ENCODE peak calls at places on chromosomes 13 and 19, in eight cellular contexts. Y is mesothelial cell of epicardium, E is AG04450, H is thoracic aorta, G is dorsolateral prefrontal cortex, K is activated B cell treated with CpG ODN at 0.5 μM for 24 hours, A is colonic mucosa, W is heart left ventricle. U is an unnamed sample.

GRCh38 chr19:13463296-13463695 is 43.0 kb downstream of the CACNA1A start:
- DNase-seq in Y (no peak), E (no peak), H (no peak), G (no peak), K (no peak), A (no peak), W (no peak), U (peak)

GRCh38 chr13:79659161-79659560 is 178.2 kb downstream of the NDFIP2 start:
- DNase-seq in Y (no peak), E (no peak), H (no peak), G (no peak), K (no peak), A (no peak), W (peak), U (no peak)

GRCh38 chr13:48000559-48001126 is 430 bp downstream of the SUCLA2 start:
- DNase-seq in Y (no peak), E (no peak), H (no peak), G (no peak), K (no peak), A (peak), W (peak), U (no peak)

GRCh38 chr19:11552666-11553372 is 6.2 kb downstream of the ELOF1 start:
- DNase-seq in Y (no peak), E (no peak), H (no peak), G (no peak), K (no peak), A (no peak), W (no peak), U (no peak)

GRCh38 chr19:7421941-7422744 is 66.7 kb downstream of the PEX11G start:
- DNase-seq in Y (no peak), E (no peak), H (no peak), G (no peak), K (no peak), A (no peak), W (no peak), U (no peak)

GRCh38 chr19:47618771-47619170 is 9.8 kb downstream of the BICRA start:
- DNase-seq in Y (no peak), E (no peak), H (no peak), G (no peak), K (no peak), A (no peak), W (peak), U (no peak)

GRCh38 chr13:89468081-89468480 is 1796.9 kb downstream of the SLITRK5 start:
- DNase-seq in Y (no peak), E (no peak), H (no peak), G (no peak), K (no peak), A (no peak), W (no peak), U (no peak)

GRCh38 chr19:47102561-47103135 is 10.9 kb downstream of the ZC3H4 start:
- DNase-seq in Y (no peak), E (no peak), H (no peak), G (no peak), K (no peak), A (no peak), W (no peak), U (no peak)

GRCh38 chr19:3135961-3136683 is at the start of gene GNA15:
- DNase-seq in Y (no peak), E (no peak), H (no peak), G (no peak), K (no peak), A (peak), W (no peak), U (no peak)

GRCh38 chr13:74040200-74040599 is 94.0 kb downstream of the KLF12 start:
- DNase-seq in Y (peak), E (no peak), H (no peak), G (no peak), K (no peak), A (peak), W (peak), U (peak)

GRCh38 chr19:35932291-35932936 is 3.8 kb upstream of the LRFN3 start:
- DNase-seq in Y (no peak), E (no peak), H (no peak), G (no peak), K (no peak), A (no peak), W (no peak), U (no peak)

GRCh38 chr13:94535231-94535630 is 55.7 kb upstream of the DCT start:
- DNase-seq in Y (no peak), E (no peak), H (no peak), G (no peak), K (no peak), A (no peak), W (no peak), U (no peak)

GRCh38 chr13:51999525-51999924 is 11.7 kb downstream of the ATP7B start:
- DNase-seq in Y (no peak), E (no peak), H (no peak), G (peak), K (no peak), A (no peak), W (peak), U (no peak)

GRCh38 chr13:30577381-30577780 is 40.3 kb upstream of the USPL1 start:
- DNase-seq in Y (no peak), E (peak), H (no peak), G (no peak), K (no peak), A (no peak), W (no peak), U (no peak)

GRCh38 chr13:40987606-40988280 is 31.4 kb downstream of the ELF1 start:
- DNase-seq in Y (no peak), E (no peak), H (no peak), G (no peak), K (no peak), A (no peak), W (no peak), U (no peak)

GRCh38 chr19:46697142-46697960 is 19.6 kb downstream of the PRKD2 start:
- DNase-seq in Y (peak), E (no peak), H (peak), G (peak), K (no peak), A (peak), W (peak), U (peak)

GRCh38 chr13:101915755-101916107 is 463.3 kb downstream of the ITGBL1 start:
- DNase-seq in Y (no peak), E (no peak), H (no peak), G (no peak), K (no peak), A (no peak), W (no peak), U (no peak)

GRCh38 chr19:47498561-47498960 is 14.5 kb upstream of the KPTN start:
- DNase-seq in Y (no peak), E (no peak), H (no peak), G (no peak), K (no peak), A (no peak), W (no peak), U (no peak)

GRCh38 chr13:19862511-19863313 is 737 bp downstream of the ZMYM5 start:
- DNase-seq in Y (peak), E (no peak), H (no peak), G (peak), K (peak), A (peak), W (peak), U (no peak)

GRCh38 chr19:45402469-45403070 is 2.3 kb downstream of the PPP1R13L start:
- DNase-seq in Y (no peak), E (no peak), H (no peak), G (no peak), K (peak), A (peak), W (peak), U (peak)

GRCh38 chr19:4971424-4971793 is 2.5 kb downstream of the KDM4B start:
- DNase-seq in Y (no peak), E (no peak), H (no peak), G (no peak), K (no peak), A (peak), W (no peak), U (no peak)

GRCh38 chr19:28966737-28967401 is 246.1 kb downstream of the UQCRFS1 start:
- DNase-seq in Y (no peak), E (no peak), H (no peak), G (no peak), K (no peak), A (no peak), W (no peak), U (no peak)

GRCh38 chr13:49840266-49840665 is 47.8 kb upstream of the KPNA3 start:
- DNase-seq in Y (no peak), E (no peak), H (no peak), G (no peak), K (no peak), A (no peak), W (no peak), U (no peak)

GRCh38 chr13:79589605-79590511 is 108.9 kb downstream of the NDFIP2 start:
- DNase-seq in Y (no peak), E (no peak), H (no peak), G (no peak), K (no peak), A (no peak), W (no peak), U (no peak)

DNA sequence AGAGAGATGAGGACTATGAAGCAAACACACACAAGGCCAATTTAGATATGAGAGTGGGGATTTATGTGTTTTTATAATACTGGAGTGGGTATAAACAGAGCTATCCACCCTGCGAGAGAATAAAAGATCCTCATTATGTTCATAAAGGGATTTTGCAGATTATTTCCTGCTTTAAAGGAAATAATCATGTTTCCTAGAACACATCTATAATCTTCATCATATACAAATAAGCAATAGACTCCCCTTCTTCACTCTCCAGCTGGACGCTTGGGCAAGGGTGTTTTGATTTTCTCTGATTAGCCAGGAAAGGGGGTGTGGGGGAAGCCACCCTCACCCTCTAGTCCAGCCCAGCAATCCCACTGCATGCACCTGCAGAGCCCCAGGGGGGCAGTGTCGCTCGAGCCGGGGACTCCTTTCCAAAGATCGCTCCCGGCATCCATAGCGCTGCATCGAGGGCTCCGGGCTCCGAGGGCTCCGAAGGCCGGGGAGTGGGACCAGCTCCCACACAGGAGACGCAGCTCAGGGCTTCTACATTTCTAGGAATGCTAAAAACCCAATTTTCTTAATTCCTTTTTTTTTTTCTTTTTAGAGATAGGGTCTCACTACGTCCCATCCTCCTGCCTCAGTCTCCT is 38.6 kb downstream of the LATS2 start:
- DNase-seq in Y (no peak), E (no peak), H (no peak), G (no peak), K (no peak), A (no peak), W (no peak), U (no peak)
- TF ChIP-seq CTCF in Y (no peak), E (no peak), H (no peak), G (no peak), K (no peak), A (no peak), W (no peak), U (no peak)

DNA sequence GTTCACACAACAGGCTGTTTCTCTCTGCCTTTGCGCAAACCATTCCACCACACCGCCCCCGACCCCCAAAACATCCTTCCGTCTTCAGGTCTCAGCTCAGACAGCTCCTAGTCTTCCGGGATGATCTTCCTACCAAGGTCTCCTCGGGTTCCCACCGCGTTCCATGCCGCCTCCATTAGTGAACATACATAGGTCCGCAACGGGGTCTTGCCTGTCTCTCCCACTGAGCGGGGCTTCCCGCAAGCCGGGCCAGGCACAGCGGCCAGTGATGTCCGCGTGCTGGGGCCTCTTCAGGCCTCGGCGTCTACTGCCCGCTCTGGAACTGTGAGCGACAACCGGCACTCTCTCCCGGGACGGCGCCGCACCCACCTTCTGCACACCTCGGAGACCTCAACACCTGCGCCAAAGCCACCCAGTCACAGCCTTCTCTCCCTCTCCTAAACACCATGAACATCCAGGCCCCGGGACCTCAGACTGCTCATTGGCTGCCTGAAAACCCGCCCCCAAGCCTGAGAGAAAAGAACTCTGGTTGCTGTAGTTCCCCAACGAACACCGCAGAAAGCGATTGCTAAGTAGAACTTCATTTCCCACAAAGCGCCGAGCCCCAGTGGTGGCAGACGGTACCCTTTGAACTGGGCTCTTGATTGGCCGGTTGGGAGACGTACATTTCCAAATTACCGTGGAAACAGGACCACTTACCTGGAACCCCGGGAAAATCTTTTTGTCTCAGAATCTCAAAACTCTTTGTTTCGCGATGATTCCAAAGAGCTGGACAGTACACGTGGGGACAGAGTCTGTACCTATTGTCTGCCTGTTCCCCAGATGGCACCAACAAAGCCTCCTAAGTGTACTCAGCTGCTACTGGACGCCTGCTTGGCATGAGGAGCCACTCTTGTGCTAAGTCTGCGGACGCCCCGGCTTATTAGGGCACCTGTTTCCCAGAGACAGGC is 9.5 kb downstream of the DYRK1B start:
- DNase-seq in Y (peak), E (peak), H (peak), G (peak), K (peak), A (peak), W (peak), U (peak)
- TF ChIP-seq CTCF in Y (no peak), E (no peak), H (peak), G (peak), K (no peak), A (no peak), W (no peak), U (no peak)

GRCh38 chr13:54950546-54950945 is 1921.9 kb downstream of the OLFM4 start:
- DNase-seq in Y (no peak), E (no peak), H (no peak), G (no peak), K (no peak), A (no peak), W (no peak), U (no peak)
- TF ChIP-seq CTCF in Y (no peak), E (no peak), H (no peak), G (no peak), K (no peak), A (no peak), W (no peak), U (peak)

DNA sequence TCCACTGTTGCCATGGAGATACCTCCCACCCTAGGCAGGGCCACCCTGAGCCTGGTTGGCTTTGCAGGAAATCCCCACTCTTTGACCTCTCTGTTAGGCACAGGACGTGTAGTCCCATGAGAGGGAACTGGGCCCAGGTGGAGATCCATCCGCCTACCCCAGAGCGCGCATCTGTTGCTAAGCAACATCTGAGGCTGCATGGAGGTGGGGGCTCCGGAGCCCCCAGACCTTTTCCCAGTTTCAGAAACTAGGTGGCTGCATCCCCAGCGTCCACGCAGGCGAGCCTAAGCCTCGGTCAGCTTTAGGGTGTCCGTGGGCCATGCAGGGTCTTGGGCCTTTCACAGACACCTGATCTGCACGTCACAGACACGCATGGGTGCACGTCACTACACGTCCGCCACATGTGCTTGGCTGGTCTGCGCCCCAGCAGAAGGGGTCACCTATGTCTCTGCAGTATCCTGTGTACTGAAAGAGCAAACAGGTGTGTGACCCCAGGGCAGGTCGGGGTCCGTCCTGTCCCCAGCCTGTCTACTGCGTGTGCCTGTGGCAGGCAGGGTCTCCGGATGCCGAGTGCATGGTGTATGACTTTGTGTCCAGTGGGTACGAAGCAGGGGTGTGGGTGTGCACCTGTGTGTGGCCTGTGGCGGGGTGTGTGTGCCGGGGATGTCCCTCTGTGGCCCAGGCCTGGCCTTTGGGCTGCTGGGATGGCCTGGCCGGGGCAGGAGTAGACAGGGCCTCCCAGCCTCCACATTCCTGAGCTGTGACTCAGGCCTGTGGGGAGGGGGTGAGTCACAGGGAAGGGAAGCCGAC is 4.1 kb upstream of the CIRBP start:
- DNase-seq in Y (no peak), E (no peak), H (no peak), G (no peak), K (peak), A (peak), W (peak), U (no peak)
- TF ChIP-seq CTCF in Y (no peak), E (no peak), H (no peak), G (no peak), K (no peak), A (no peak), W (no peak), U (no peak)

GRCh38 chr19:40519352-40520322 is 52.8 kb downstream of the SPTBN4 start:
- DNase-seq in Y (no peak), E (no peak), H (no peak), G (no peak), K (no peak), A (peak), W (no peak), U (no peak)
- TF ChIP-seq CTCF in Y (no peak), E (no peak), H (no peak), G (no peak), K (no peak), A (no peak), W (no peak), U (peak)

GRCh38 chr19:55383789-55384575 is at the start of gene TMEM238:
- DNase-seq in Y (no peak), E (no peak), H (no peak), G (peak), K (peak), A (peak), W (peak), U (peak)
- TF ChIP-seq CTCF in Y (no peak), E (no peak), H (no peak), G (peak), K (no peak), A (no peak), W (peak), U (peak)

GRCh38 chr19:49382639-49383038 is 5.4 kb upstream of the KASH5 start:
- DNase-seq in Y (no peak), E (no peak), H (no peak), G (no peak), K (no peak), A (no peak), W (no peak), U (no peak)

GRCh38 chr19:49378501-49378900 is 9.5 kb upstream of the KASH5 start:
- DNase-seq in Y (no peak), E (no peak), H (no peak), G (no peak), K (no peak), A (no peak), W (no peak), U (no peak)

GRCh38 chr19:49387936-49388372 is at the start of gene KASH5:
- DNase-seq in Y (no peak), E (no peak), H (no peak), G (peak), K (peak), A (peak), W (peak), U (no peak)

GRCh38 chr19:49380391-49380790 is 7.7 kb upstream of the KASH5 start:
- DNase-seq in Y (no peak), E (no peak), H (no peak), G (no peak), K (no peak), A (no peak), W (no peak), U (no peak)

DNA sequence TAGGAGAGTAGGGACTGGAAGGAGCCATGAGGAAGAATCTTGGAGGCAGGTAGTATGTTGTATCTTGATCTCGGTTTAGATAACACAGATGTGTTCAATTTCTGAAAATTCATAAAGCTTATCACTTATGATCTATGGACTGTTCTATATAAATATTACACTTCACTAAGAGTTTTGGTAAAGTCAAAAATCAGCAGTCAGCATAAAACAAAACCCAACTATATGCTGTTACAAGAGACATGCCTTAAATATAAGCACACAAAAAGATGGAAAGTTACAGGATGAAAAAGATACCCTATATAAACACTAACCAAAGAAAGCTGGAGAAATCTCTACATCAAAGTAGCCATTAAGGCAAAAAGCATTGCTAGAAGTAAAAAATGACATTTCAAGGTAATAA is 4.5 kb upstream of the KASH5 start:
- DNase-seq in Y (no peak), E (no peak), H (no peak), G (no peak), K (no peak), A (no peak), W (no peak), U (no peak)
- TF ChIP-seq CTCF in Y (no peak), E (no peak), H (no peak), G (no peak), K (no peak), A (no peak), W (no peak), U (no peak)

GRCh38 chr13:53499551-53499950 is 470.9 kb downstream of the OLFM4 start:
- DNase-seq in Y (no peak), E (no peak), H (no peak), G (no peak), K (no peak), A (no peak), W (no peak), U (no peak)

GRCh38 chr13:53501387-53501786 is 472.8 kb downstream of the OLFM4 start:
- DNase-seq in Y (no peak), E (no peak), H (no peak), G (no peak), K (no peak), A (no peak), W (no peak), U (no peak)
- TF ChIP-seq CTCF in Y (no peak), E (no peak), H (no peak), G (no peak), K (no peak), A (no peak), W (no peak), U (no peak)

GRCh38 chr19:41893899-41894298 is 10.9 kb downstream of the ARHGEF1 start:
- DNase-seq in Y (no peak), E (no peak), H (no peak), G (no peak), K (no peak), A (no peak), W (no peak), U (no peak)

GRCh38 chr19:41895745-41896580 is 13.0 kb downstream of the ARHGEF1 start:
- DNase-seq in Y (no peak), E (no peak), H (no peak), G (no peak), K (no peak), A (no peak), W (no peak), U (no peak)

GRCh38 chr19:41896581-41896942 is 13.6 kb downstream of the ARHGEF1 start:
- DNase-seq in Y (no peak), E (no peak), H (no peak), G (no peak), K (no peak), A (no peak), W (no peak), U (no peak)

GRCh38 chr19:41892173-41892902 is 9.4 kb downstream of the ARHGEF1 start:
- DNase-seq in Y (peak), E (no peak), H (no peak), G (no peak), K (no peak), A (no peak), W (no peak), U (no peak)

GRCh38 chr19:41894350-41894749 is 11.4 kb downstream of the ARHGEF1 start:
- DNase-seq in Y (no peak), E (no peak), H (no peak), G (no peak), K (no peak), A (no peak), W (no peak), U (no peak)
- TF ChIP-seq CTCF in Y (no peak), E (no peak), H (no peak), G (no peak), K (no peak), A (no peak), W (no peak), U (no peak)